ENCODE peak calls at places on chromosomes 1 and 21, in seven cellular contexts. One of them, this sample, is unnamed.

GRCh38 chr1:178020968-178021640 is 51.2 kb upstream of the SEC16B start:
- DNase-seq in CD8-positive, alpha-beta memory T cell: no peak
- DNase-seq in lower leg skin: no peak
- DNase-seq in fibroblast of lung: no peak
- DNase-seq in heart left ventricle: no peak
- DNase-seq in fibroblast of the aortic adventitia: no peak
- DNase-seq in heart right ventricle: no peak
- DNase-seq in this sample: no peak

GRCh38 chr1:205075642-205076155 is 8.6 kb downstream of the TMEM81 start:
- DNase-seq in CD8-positive, alpha-beta memory T cell: no peak
- DNase-seq in lower leg skin: peak; percentile 74
- DNase-seq in fibroblast of lung: no peak
- DNase-seq in heart left ventricle: no peak
- DNase-seq in fibroblast of the aortic adventitia: no peak
- DNase-seq in heart right ventricle: no peak
- DNase-seq in this sample: no peak

GRCh38 chr21:39776589-39776988 is 31.6 kb downstream of the IGSF5 start:
- DNase-seq in CD8-positive, alpha-beta memory T cell: no peak
- DNase-seq in lower leg skin: no peak
- DNase-seq in fibroblast of lung: peak; percentile 89
- DNase-seq in heart left ventricle: no peak
- DNase-seq in fibroblast of the aortic adventitia: no peak
- DNase-seq in heart right ventricle: no peak
- DNase-seq in this sample: no peak

GRCh38 chr1:62327360-62328051 is 8.3 kb upstream of the KANK4 start:
- DNase-seq in CD8-positive, alpha-beta memory T cell: no peak
- DNase-seq in lower leg skin: no peak
- DNase-seq in fibroblast of lung: no peak
- DNase-seq in heart left ventricle: no peak
- DNase-seq in fibroblast of the aortic adventitia: no peak
- DNase-seq in heart right ventricle: no peak
- DNase-seq in this sample: no peak

GRCh38 chr21:43585924-43586411 is 73.3 kb downstream of the HSF2BP start:
- DNase-seq in CD8-positive, alpha-beta memory T cell: no peak
- DNase-seq in lower leg skin: no peak
- DNase-seq in fibroblast of lung: peak; percentile 100
- DNase-seq in heart left ventricle: peak; percentile 56
- DNase-seq in fibroblast of the aortic adventitia: peak; percentile 100
- DNase-seq in heart right ventricle: no peak
- DNase-seq in this sample: no peak

GRCh38 chr21:42684109-42684916 is 30.9 kb downstream of the PDE9A start:
- DNase-seq in CD8-positive, alpha-beta memory T cell: no peak
- DNase-seq in lower leg skin: no peak
- DNase-seq in fibroblast of lung: no peak
- DNase-seq in heart left ventricle: no peak
- DNase-seq in fibroblast of the aortic adventitia: no peak
- DNase-seq in heart right ventricle: no peak
- DNase-seq in this sample: peak; percentile 90

GRCh38 chr1:82565546-82565945 is 764.8 kb downstream of the ADGRL2 start:
- DNase-seq in CD8-positive, alpha-beta memory T cell: no peak
- DNase-seq in lower leg skin: no peak
- DNase-seq in fibroblast of lung: peak; percentile 92
- DNase-seq in heart left ventricle: no peak
- DNase-seq in fibroblast of the aortic adventitia: peak; percentile 88
- DNase-seq in heart right ventricle: no peak
- DNase-seq in this sample: no peak

GRCh38 chr1:44592208-44593145 is 81.8 kb downstream of the TMEM53 start:
- DNase-seq in CD8-positive, alpha-beta memory T cell: no peak
- DNase-seq in lower leg skin: no peak
- DNase-seq in fibroblast of lung: no peak
- DNase-seq in heart left ventricle: no peak
- DNase-seq in fibroblast of the aortic adventitia: no peak
- DNase-seq in heart right ventricle: no peak
- DNase-seq in this sample: no peak

GRCh38 chr1:37161171-37161570 is 126.9 kb upstream of the GRIK3 start:
- DNase-seq in CD8-positive, alpha-beta memory T cell: no peak
- DNase-seq in lower leg skin: peak; percentile 40
- DNase-seq in fibroblast of lung: no peak
- DNase-seq in heart left ventricle: no peak
- DNase-seq in fibroblast of the aortic adventitia: no peak
- DNase-seq in heart right ventricle: no peak
- DNase-seq in this sample: no peak

GRCh38 chr1:82161651-82162238 is 361.0 kb downstream of the ADGRL2 start:
- DNase-seq in CD8-positive, alpha-beta memory T cell: no peak
- DNase-seq in lower leg skin: no peak
- DNase-seq in fibroblast of lung: peak; percentile 55
- DNase-seq in heart left ventricle: no peak
- DNase-seq in fibroblast of the aortic adventitia: peak; percentile 29
- DNase-seq in heart right ventricle: no peak
- DNase-seq in this sample: peak; percentile 29

GRCh38 chr1:95095833-95096217 is 21.3 kb upstream of the TLCD4 start:
- DNase-seq in CD8-positive, alpha-beta memory T cell: no peak
- DNase-seq in lower leg skin: no peak
- DNase-seq in fibroblast of lung: no peak
- DNase-seq in heart left ventricle: no peak
- DNase-seq in fibroblast of the aortic adventitia: no peak
- DNase-seq in heart right ventricle: no peak
- DNase-seq in this sample: no peak

GRCh38 chr1:107365874-107366273 is 225.0 kb downstream of the NTNG1 start:
- DNase-seq in CD8-positive, alpha-beta memory T cell: no peak
- DNase-seq in lower leg skin: no peak
- DNase-seq in fibroblast of lung: no peak
- DNase-seq in heart left ventricle: no peak
- DNase-seq in fibroblast of the aortic adventitia: no peak
- DNase-seq in heart right ventricle: no peak
- DNase-seq in this sample: no peak

GRCh38 chr1:150110066-150110465 is 39.6 kb upstream of the PLEKHO1 start:
- DNase-seq in CD8-positive, alpha-beta memory T cell: no peak
- DNase-seq in lower leg skin: no peak
- DNase-seq in fibroblast of lung: no peak
- DNase-seq in heart left ventricle: no peak
- DNase-seq in fibroblast of the aortic adventitia: no peak
- DNase-seq in heart right ventricle: no peak
- DNase-seq in this sample: peak; percentile 12

GRCh38 chr1:113415256-113416189 is 25.2 kb downstream of the MAGI3 start:
- DNase-seq in CD8-positive, alpha-beta memory T cell: no peak
- DNase-seq in lower leg skin: no peak
- DNase-seq in fibroblast of lung: no peak
- DNase-seq in heart left ventricle: no peak
- DNase-seq in fibroblast of the aortic adventitia: peak; percentile 23
- DNase-seq in heart right ventricle: no peak
- DNase-seq in this sample: no peak

GRCh38 chr1:31977361-31978131 is 36.1 kb upstream of the KHDRBS1 start:
- DNase-seq in CD8-positive, alpha-beta memory T cell: no peak
- DNase-seq in lower leg skin: no peak
- DNase-seq in fibroblast of lung: no peak
- DNase-seq in heart left ventricle: no peak
- DNase-seq in fibroblast of the aortic adventitia: peak; percentile 85
- DNase-seq in heart right ventricle: no peak
- DNase-seq in this sample: no peak

GRCh38 chr1:198387587-198387986 is 152.9 kb downstream of the ATP6V1G3 start:
- DNase-seq in CD8-positive, alpha-beta memory T cell: no peak
- DNase-seq in lower leg skin: no peak
- DNase-seq in fibroblast of lung: peak; percentile 86
- DNase-seq in heart left ventricle: no peak
- DNase-seq in fibroblast of the aortic adventitia: peak; percentile 20
- DNase-seq in heart right ventricle: no peak
- DNase-seq in this sample: no peak

GRCh38 chr21:22898061-22898460 is 1899.9 kb downstream of the NCAM2 start:
- DNase-seq in CD8-positive, alpha-beta memory T cell: no peak
- DNase-seq in lower leg skin: no peak
- DNase-seq in fibroblast of lung: no peak
- DNase-seq in heart left ventricle: no peak
- DNase-seq in fibroblast of the aortic adventitia: no peak
- DNase-seq in heart right ventricle: no peak
- DNase-seq in this sample: no peak

GRCh38 chr1:101161619-101162018 is 75.2 kb upstream of the S1PR1 start:
- DNase-seq in CD8-positive, alpha-beta memory T cell: no peak
- DNase-seq in lower leg skin: no peak
- DNase-seq in fibroblast of lung: no peak
- DNase-seq in heart left ventricle: no peak
- DNase-seq in fibroblast of the aortic adventitia: no peak
- DNase-seq in heart right ventricle: no peak
- DNase-seq in this sample: no peak

GRCh38 chr1:160406131-160406968 is 6.0 kb downstream of the VANGL2 start:
- DNase-seq in CD8-positive, alpha-beta memory T cell: no peak
- DNase-seq in lower leg skin: peak; percentile 65
- DNase-seq in fibroblast of lung: no peak
- DNase-seq in heart left ventricle: no peak
- DNase-seq in fibroblast of the aortic adventitia: no peak
- DNase-seq in heart right ventricle: no peak
- DNase-seq in this sample: no peak

GRCh38 chr1:186974774-186975181 is 146.0 kb downstream of the PLA2G4A start:
- DNase-seq in CD8-positive, alpha-beta memory T cell: no peak
- DNase-seq in lower leg skin: no peak
- DNase-seq in fibroblast of lung: peak; percentile 96
- DNase-seq in heart left ventricle: no peak
- DNase-seq in fibroblast of the aortic adventitia: peak; percentile 99
- DNase-seq in heart right ventricle: no peak
- DNase-seq in this sample: no peak

DNA sequence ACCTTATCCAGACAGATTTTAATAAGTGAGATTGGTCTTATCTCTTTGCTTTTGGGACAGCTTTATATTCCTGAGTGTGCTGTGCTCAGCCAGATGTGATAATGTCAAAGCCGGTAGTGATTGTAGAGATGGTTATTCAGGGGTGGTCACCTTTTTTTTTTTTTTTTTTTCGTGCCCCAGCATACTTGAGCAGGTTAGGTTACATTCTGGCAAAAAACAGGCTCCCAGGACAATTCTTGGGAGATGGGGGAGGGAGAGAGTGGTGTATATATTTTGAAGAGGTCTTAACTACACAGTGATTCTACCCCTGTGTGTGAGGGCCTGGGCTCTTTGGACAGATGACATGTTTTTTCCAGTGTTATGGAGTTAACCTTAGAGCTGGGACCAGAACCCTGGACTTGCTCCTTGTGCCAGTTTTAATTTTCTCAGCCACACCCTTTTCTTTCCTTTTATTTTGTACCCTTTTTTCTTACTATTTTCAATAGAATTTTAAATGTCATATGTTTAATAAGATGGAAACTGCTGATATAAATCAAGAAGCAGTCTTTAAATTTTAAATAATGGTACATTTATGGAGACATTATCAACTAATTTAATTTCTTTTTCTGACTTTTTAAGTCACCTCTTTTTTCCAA is 88.4 kb downstream of the DYRK1A start:
- DNase-seq in CD8-positive, alpha-beta memory T cell: no peak
- DNase-seq in lower leg skin: no peak
- DNase-seq in fibroblast of lung: no peak
- DNase-seq in heart left ventricle: no peak
- DNase-seq in fibroblast of the aortic adventitia: no peak
- DNase-seq in heart right ventricle: no peak
- DNase-seq in this sample: no peak
- H3K4me3 ChIP-seq in CD8-positive, alpha-beta memory T cell: no peak overlapping the region
- H3K4me3 ChIP-seq in lower leg skin: no peak overlapping the region
- H3K4me3 ChIP-seq in fibroblast of lung: no peak overlapping the region
- H3K4me3 ChIP-seq in heart left ventricle: no peak overlapping the region
- H3K4me3 ChIP-seq in fibroblast of the aortic adventitia: no peak overlapping the region
- H3K4me3 ChIP-seq in heart right ventricle: no peak overlapping the region
- H3K4me3 ChIP-seq in this sample: no peak overlapping the region

DNA sequence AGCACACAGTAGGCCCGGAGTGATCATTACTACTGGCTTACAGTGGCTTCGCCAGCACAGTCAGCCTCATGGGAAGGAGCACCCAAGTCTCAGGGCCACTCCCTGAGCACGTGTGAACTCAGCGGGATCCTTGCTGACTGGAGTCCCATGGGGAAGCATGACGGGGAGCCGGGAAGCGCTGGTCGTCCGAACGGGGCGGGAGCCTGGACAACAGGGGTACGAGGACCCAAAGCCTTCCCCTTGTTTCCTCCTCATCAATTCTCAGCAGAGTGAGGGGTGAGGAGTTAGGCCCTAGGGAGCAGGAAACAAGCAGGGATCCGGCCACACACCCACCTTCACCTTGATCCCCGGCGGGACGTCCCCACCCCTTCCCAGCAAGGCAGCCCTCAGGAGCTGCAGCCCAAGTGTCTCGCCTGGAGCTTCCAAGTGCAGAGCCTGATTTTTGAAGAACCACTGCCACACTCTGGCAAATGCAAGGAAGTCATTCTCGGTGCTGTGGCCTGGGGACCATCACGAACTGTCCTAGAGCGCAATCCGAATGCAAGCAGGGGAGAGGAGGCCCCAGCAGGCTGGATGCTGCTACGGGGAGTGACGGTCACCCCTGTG is 35.5 kb downstream of the TOMM20 start:
- DNase-seq in CD8-positive, alpha-beta memory T cell: no peak
- DNase-seq in lower leg skin: peak; percentile 85
- DNase-seq in fibroblast of lung: peak; percentile 66
- DNase-seq in heart left ventricle: peak; percentile 71
- DNase-seq in fibroblast of the aortic adventitia: peak; percentile 79
- DNase-seq in heart right ventricle: peak; percentile 43
- DNase-seq in this sample: no peak
- H3K4me3 ChIP-seq in CD8-positive, alpha-beta memory T cell: no peak overlapping the region
- H3K4me3 ChIP-seq in lower leg skin: no peak overlapping the region
- H3K4me3 ChIP-seq in fibroblast of lung: no peak overlapping the region
- H3K4me3 ChIP-seq in heart left ventricle: peak overlapping the region; percentile 38
- H3K4me3 ChIP-seq in fibroblast of the aortic adventitia: no peak overlapping the region
- H3K4me3 ChIP-seq in heart right ventricle: peak overlapping the region; percentile 19
- H3K4me3 ChIP-seq in this sample: no peak overlapping the region

GRCh38 chr1:58249729-58250586 is 296.6 kb downstream of the OMA1 start:
- DNase-seq in CD8-positive, alpha-beta memory T cell: no peak
- DNase-seq in lower leg skin: no peak
- DNase-seq in fibroblast of lung: peak; percentile 66
- DNase-seq in heart left ventricle: peak; percentile 35
- DNase-seq in fibroblast of the aortic adventitia: peak; percentile 18
- DNase-seq in heart right ventricle: peak; percentile 30
- DNase-seq in this sample: peak; percentile 62
- H3K4me3 ChIP-seq in CD8-positive, alpha-beta memory T cell: no peak overlapping the region
- H3K4me3 ChIP-seq in lower leg skin: no peak overlapping the region
- H3K4me3 ChIP-seq in fibroblast of lung: peak overlapping the region; percentile 24
- H3K4me3 ChIP-seq in heart left ventricle: peak overlapping the region; percentile 55
- H3K4me3 ChIP-seq in fibroblast of the aortic adventitia: peak overlapping the region; percentile 31
- H3K4me3 ChIP-seq in heart right ventricle: peak overlapping the region; percentile 45
- H3K4me3 ChIP-seq in this sample: peak overlapping the region; percentile 41

GRCh38 chr1:10475510-10475909 is 760 bp downstream of the PEX14 start:
- DNase-seq in CD8-positive, alpha-beta memory T cell: no peak
- DNase-seq in lower leg skin: no peak
- DNase-seq in fibroblast of lung: no peak
- DNase-seq in heart left ventricle: no peak
- DNase-seq in fibroblast of the aortic adventitia: no peak
- DNase-seq in heart right ventricle: no peak
- DNase-seq in this sample: no peak

GRCh38 chr1:10474613-10475507 is at the start of gene PEX14:
- DNase-seq in CD8-positive, alpha-beta memory T cell: peak; percentile 73
- DNase-seq in lower leg skin: peak; percentile 96
- DNase-seq in fibroblast of lung: peak; percentile 85
- DNase-seq in heart left ventricle: peak; percentile 93
- DNase-seq in fibroblast of the aortic adventitia: peak; percentile 77
- DNase-seq in heart right ventricle: peak; percentile 87
- DNase-seq in this sample: peak; percentile 81

GRCh38 chr1:10484519-10484918 is 9.8 kb downstream of the PEX14 start:
- DNase-seq in CD8-positive, alpha-beta memory T cell: no peak
- DNase-seq in lower leg skin: no peak
- DNase-seq in fibroblast of lung: no peak
- DNase-seq in heart left ventricle: no peak
- DNase-seq in fibroblast of the aortic adventitia: no peak
- DNase-seq in heart right ventricle: no peak
- DNase-seq in this sample: no peak

GRCh38 chr1:10479276-10479675 is 4.5 kb downstream of the PEX14 start:
- DNase-seq in CD8-positive, alpha-beta memory T cell: no peak
- DNase-seq in lower leg skin: no peak
- DNase-seq in fibroblast of lung: no peak
- DNase-seq in heart left ventricle: no peak
- DNase-seq in fibroblast of the aortic adventitia: no peak
- DNase-seq in heart right ventricle: no peak
- DNase-seq in this sample: no peak

GRCh38 chr1:10480614-10481013 is 5.9 kb downstream of the PEX14 start:
- DNase-seq in CD8-positive, alpha-beta memory T cell: no peak
- DNase-seq in lower leg skin: no peak
- DNase-seq in fibroblast of lung: no peak
- DNase-seq in heart left ventricle: no peak
- DNase-seq in fibroblast of the aortic adventitia: no peak
- DNase-seq in heart right ventricle: no peak
- DNase-seq in this sample: no peak
- H3K4me3 ChIP-seq in CD8-positive, alpha-beta memory T cell: no peak overlapping the region
- H3K4me3 ChIP-seq in lower leg skin: no peak overlapping the region
- H3K4me3 ChIP-seq in fibroblast of lung: no peak overlapping the region
- H3K4me3 ChIP-seq in heart left ventricle: no peak overlapping the region
- H3K4me3 ChIP-seq in fibroblast of the aortic adventitia: no peak overlapping the region
- H3K4me3 ChIP-seq in heart right ventricle: no peak overlapping the region
- H3K4me3 ChIP-seq in this sample: no peak overlapping the region

This sample was measured in Jurkat, Clone E6-1.